ENCODE peak calls at places on chromosome 5, in five cellular contexts. One of them, this sample, is unnamed.

GRCh38 chr5:136279314-136279713 is 86.0 kb downstream of the TRPC7 start:
- DNase-seq in NCI-H345: no peak
- DNase-seq in HTR-8/SVneo: no peak
- DNase-seq in pons: no peak
- DNase-seq in GM23248: peak
- DNase-seq in this sample: no peak

GRCh38 chr5:147688965-147689364 is 93.6 kb downstream of the JAKMIP2 start:
- DNase-seq in NCI-H345: no peak
- DNase-seq in HTR-8/SVneo: no peak
- DNase-seq in GM23248: peak
- DNase-seq in pons: peak
- DNase-seq in this sample: no peak

GRCh38 chr5:159444441-159445082 is 114.3 kb upstream of the IL12B start:
- DNase-seq in HTR-8/SVneo: peak
- DNase-seq in NCI-H345: no peak
- DNase-seq in pons: peak
- DNase-seq in GM23248: peak
- DNase-seq in this sample: no peak

GRCh38 chr5:1468247-1468612 is 23.0 kb upstream of the SLC6A3 start:
- DNase-seq in HTR-8/SVneo: peak
- DNase-seq in pons: peak
- DNase-seq in NCI-H345: peak
- DNase-seq in GM23248: peak
- DNase-seq in this sample: no peak

GRCh38 chr5:158847772-158848171 is 251.9 kb downstream of the EBF1 start:
- DNase-seq in NCI-H345: no peak
- DNase-seq in HTR-8/SVneo: no peak
- DNase-seq in pons: no peak
- DNase-seq in GM23248: no peak
- DNase-seq in this sample: no peak

GRCh38 chr5:120152472-120152871 is 311.6 kb upstream of the PRR16 start:
- DNase-seq in NCI-H345: no peak
- DNase-seq in HTR-8/SVneo: peak
- DNase-seq in pons: no peak
- DNase-seq in GM23248: peak
- DNase-seq in this sample: no peak

GRCh38 chr5:132483661-132484385 is 6.8 kb downstream of the IRF1 start:
- DNase-seq in GM23248: no peak
- DNase-seq in NCI-H345: no peak
- DNase-seq in pons: no peak
- DNase-seq in HTR-8/SVneo: no peak
- DNase-seq in this sample: no peak

GRCh38 chr5:55634866-55635265 is 77.3 kb downstream of the SLC38A9 start:
- DNase-seq in GM23248: peak
- DNase-seq in NCI-H345: no peak
- DNase-seq in HTR-8/SVneo: no peak
- DNase-seq in pons: no peak
- DNase-seq in this sample: no peak

GRCh38 chr5:147669113-147669869 is 113.2 kb downstream of the JAKMIP2 start:
- DNase-seq in NCI-H345: no peak
- DNase-seq in GM23248: no peak
- DNase-seq in HTR-8/SVneo: no peak
- DNase-seq in pons: peak
- DNase-seq in this sample: no peak

GRCh38 chr5:50853151-50853550 is 186.7 kb downstream of the PARP8 start:
- DNase-seq in pons: peak
- DNase-seq in NCI-H345: no peak
- DNase-seq in GM23248: no peak
- DNase-seq in HTR-8/SVneo: no peak
- DNase-seq in this sample: no peak

GRCh38 chr5:3092664-3093063 is 341.2 kb upstream of the IRX2 start:
- DNase-seq in NCI-H345: no peak
- DNase-seq in HTR-8/SVneo: no peak
- DNase-seq in pons: no peak
- DNase-seq in GM23248: no peak
- DNase-seq in this sample: no peak

GRCh38 chr5:135364416-135365262 is 34.4 kb downstream of the MACROH2A1 start:
- DNase-seq in HTR-8/SVneo: no peak
- DNase-seq in NCI-H345: peak
- DNase-seq in GM23248: no peak
- DNase-seq in pons: no peak
- DNase-seq in this sample: no peak

GRCh38 chr5:3265131-3265885 is 330.3 kb upstream of the IRX1 start:
- DNase-seq in HTR-8/SVneo: no peak
- DNase-seq in NCI-H345: no peak
- DNase-seq in GM23248: no peak
- DNase-seq in pons: peak
- DNase-seq in this sample: no peak

GRCh38 chr5:31604240-31604639 is 34.7 kb upstream of the PDZD2 start:
- DNase-seq in NCI-H345: no peak
- DNase-seq in GM23248: no peak
- DNase-seq in pons: no peak
- DNase-seq in HTR-8/SVneo: no peak
- DNase-seq in this sample: no peak

GRCh38 chr5:150671509-150672236 is 10.6 kb downstream of the MYOZ3 start:
- DNase-seq in NCI-H345: no peak
- DNase-seq in GM23248: peak
- DNase-seq in HTR-8/SVneo: no peak
- DNase-seq in pons: no peak
- DNase-seq in this sample: no peak

GRCh38 chr5:160521392-160521663 is 99.7 kb downstream of the PTTG1 start:
- DNase-seq in pons: no peak
- DNase-seq in HTR-8/SVneo: no peak
- DNase-seq in GM23248: no peak
- DNase-seq in NCI-H345: no peak
- DNase-seq in this sample: no peak

GRCh38 chr5:53712327-53712726 is 151.9 kb downstream of the NDUFS4 start:
- DNase-seq in GM23248: peak
- DNase-seq in pons: no peak
- DNase-seq in NCI-H345: no peak
- DNase-seq in HTR-8/SVneo: no peak
- DNase-seq in this sample: no peak

GRCh38 chr5:107868994-107869393 is 198.3 kb upstream of the EFNA5 start:
- DNase-seq in pons: no peak
- DNase-seq in HTR-8/SVneo: no peak
- DNase-seq in NCI-H345: no peak
- DNase-seq in GM23248: no peak
- DNase-seq in this sample: no peak

GRCh38 chr5:146873186-146873917 is 5.2 kb downstream of the PPP2R2B start:
- DNase-seq in pons: no peak
- DNase-seq in NCI-H345: no peak
- DNase-seq in GM23248: no peak
- DNase-seq in HTR-8/SVneo: no peak
- DNase-seq in this sample: no peak

GRCh38 chr5:155147222-155147621 is 133.7 kb downstream of the KIF4B start:
- DNase-seq in NCI-H345: no peak
- DNase-seq in HTR-8/SVneo: no peak
- DNase-seq in GM23248: peak
- DNase-seq in pons: peak
- DNase-seq in this sample: no peak

GRCh38 chr5:41869150-41869738 is 981 bp downstream of the OXCT1 start:
- DNase-seq in HTR-8/SVneo: peak
- DNase-seq in GM23248: peak
- DNase-seq in NCI-H345: peak
- DNase-seq in pons: peak
- DNase-seq in this sample: peak

GRCh38 chr5:129382921-129383672 is 77.0 kb upstream of the ADAMTS19 start:
- DNase-seq in GM23248: no peak
- DNase-seq in NCI-H345: no peak
- DNase-seq in pons: no peak
- DNase-seq in HTR-8/SVneo: no peak
- DNase-seq in this sample: no peak

GRCh38 chr5:34694012-34694411 is 37.9 kb downstream of the RAI14 start:
- DNase-seq in GM23248: no peak
- DNase-seq in HTR-8/SVneo: no peak
- DNase-seq in pons: no peak
- DNase-seq in NCI-H345: no peak
- DNase-seq in this sample: no peak

GRCh38 chr5:80798633-80799032 is 143.8 kb upstream of the DHFR start:
- DNase-seq in pons: no peak
- DNase-seq in GM23248: no peak
- DNase-seq in HTR-8/SVneo: no peak
- DNase-seq in NCI-H345: no peak
- DNase-seq in this sample: no peak

GRCh38 chr5:95194856-95195255 is 90.0 kb downstream of the MCTP1 start:
- DNase-seq in HTR-8/SVneo: no peak
- DNase-seq in pons: peak
- DNase-seq in GM23248: no peak
- DNase-seq in NCI-H345: no peak
- DNase-seq in this sample: no peak

GRCh38 chr5:35247645-35248034 is 17.4 kb upstream of the PRLR start:
- DNase-seq in HTR-8/SVneo: no peak
- DNase-seq in pons: peak
- DNase-seq in GM23248: peak
- DNase-seq in NCI-H345: no peak
- DNase-seq in this sample: no peak

GRCh38 chr5:150142800-150143724 is 12.6 kb downstream of the PDGFRB start:
- DNase-seq in GM23248: peak
- DNase-seq in HTR-8/SVneo: peak
- DNase-seq in pons: no peak
- DNase-seq in NCI-H345: no peak
- DNase-seq in this sample: no peak

GRCh38 chr5:179166171-179166885 is 106.2 kb downstream of the ZNF354C start:
- DNase-seq in GM23248: no peak
- DNase-seq in HTR-8/SVneo: no peak
- DNase-seq in NCI-H345: no peak
- DNase-seq in pons: no peak
- DNase-seq in this sample: no peak

GRCh38 chr5:15021286-15022046 is 149.9 kb upstream of the ANKH start:
- DNase-seq in pons: no peak
- DNase-seq in HTR-8/SVneo: peak
- DNase-seq in GM23248: peak
- DNase-seq in NCI-H345: no peak
- DNase-seq in this sample: no peak

GRCh38 chr5:84961193-84961592 is 576.5 kb upstream of the EDIL3 start:
- DNase-seq in pons: no peak
- DNase-seq in GM23248: no peak
- DNase-seq in NCI-H345: no peak
- DNase-seq in HTR-8/SVneo: no peak
- DNase-seq in this sample: no peak